ENCODE peak calls at places on chromosomes 1 and 21, in four cellular contexts. P, B, K and U are unnamed samples.
A peak's percentile ranks its signal among the peaks of the same experiment; 100 is the strongest.

GRCh38 chr1:237429252-237429651 is 387.3 kb downstream of the RYR2 start:
- DNase-seq in P (no peak), K (no peak), B (no peak), U (no peak)

GRCh38 chr1:226446058-226446457 is 38.2 kb upstream of the PARP1 start:
- DNase-seq in P (no peak), K (no peak), B (no peak), U (no peak)

GRCh38 chr1:109499661-109500536 is 6.0 kb downstream of the CYB561D1 start:
- DNase-seq in B (no peak), K (no peak), P (no peak), U (no peak)

GRCh38 chr1:222618880-222619321 is 1.0 kb downstream of the MIA3 start:
- DNase-seq in P (no peak), K (no peak), B (no peak), U (no peak)

GRCh38 chr1:226671268-226671667 is 67.8 kb downstream of the ITPKB start:
- DNase-seq in K (no peak), B (no peak), P (no peak), U (no peak)

GRCh38 chr1:226268421-226269124 is 40.4 kb downstream of the LIN9 start:
- DNase-seq in K (no peak), B (no peak), P (no peak), U (no peak)

GRCh38 chr1:214441119-214441518 is 110.3 kb downstream of the PTPN14 start:
- DNase-seq in P (no peak), K (no peak), B (no peak), U (no peak)

GRCh38 chr1:48077860-48078259 is 80.7 kb upstream of the TRABD2B start:
- DNase-seq in P (no peak), K (no peak), B (no peak), U (no peak)

GRCh38 chr1:235012436-235013210 is 116.0 kb downstream of the TOMM20 start:
- DNase-seq in B (no peak), K (no peak), P (peak; percentile 40), U (no peak)

GRCh38 chr1:81549588-81550127 is 251.1 kb upstream of the ADGRL2 start:
- DNase-seq in K (no peak), B (no peak), P (no peak), U (no peak)

DNA sequence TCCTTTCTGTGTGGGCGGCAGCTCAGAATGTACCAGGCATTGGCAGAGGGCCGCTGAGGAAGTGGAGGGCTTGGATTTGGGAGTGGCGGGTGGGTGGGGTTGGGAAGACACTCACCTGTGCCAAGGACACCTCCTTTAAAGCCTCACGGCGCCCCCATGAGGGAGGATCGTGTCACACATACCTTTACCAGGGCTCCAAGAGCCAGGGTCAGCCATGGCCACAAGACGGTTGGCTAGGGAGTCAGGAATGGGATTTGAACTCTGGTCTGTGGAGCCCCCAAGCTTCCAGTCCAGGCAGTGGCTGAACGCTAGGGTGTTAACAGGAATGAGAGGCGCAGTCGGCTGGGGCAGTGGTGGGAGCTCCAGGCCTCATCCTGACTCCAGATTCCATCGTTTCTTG is 4.6 kb downstream of the NBL1 start:
- DNase-seq in K (peak; percentile 58), P (no peak), B (peak; percentile 57), U (no peak)
- TF ChIP-seq CTCF in K (peak; percentile 43), P (peak; percentile 26), B (peak; percentile 59), U (peak; percentile 20)

DNA sequence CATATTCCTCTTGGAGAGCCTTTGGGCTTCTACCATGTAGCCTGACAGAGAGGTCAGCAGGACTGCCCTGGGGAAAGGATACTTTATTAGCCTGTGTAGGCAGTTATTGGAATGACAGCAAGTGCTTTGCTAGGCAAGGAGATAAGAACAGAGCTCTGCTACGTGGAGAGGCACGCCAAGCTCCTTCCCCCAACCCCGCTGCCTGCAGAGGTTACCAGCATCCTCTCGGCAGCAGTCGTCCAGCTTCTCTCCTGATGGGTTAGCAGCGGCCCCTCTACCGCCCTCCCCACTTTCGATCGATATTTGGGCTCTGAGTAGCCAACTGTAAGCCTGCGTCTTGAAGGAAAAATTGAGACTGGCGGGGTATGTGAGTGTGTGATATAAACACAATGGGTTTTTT is 122.3 kb downstream of the DHRS3 start:
- DNase-seq in P (no peak), K (no peak), B (no peak), U (no peak)
- H3K27ac ChIP-seq in P (no peak overlapping the region), K (peak overlapping the region; percentile 76), B (no peak overlapping the region), U (no peak overlapping the region)

DNA sequence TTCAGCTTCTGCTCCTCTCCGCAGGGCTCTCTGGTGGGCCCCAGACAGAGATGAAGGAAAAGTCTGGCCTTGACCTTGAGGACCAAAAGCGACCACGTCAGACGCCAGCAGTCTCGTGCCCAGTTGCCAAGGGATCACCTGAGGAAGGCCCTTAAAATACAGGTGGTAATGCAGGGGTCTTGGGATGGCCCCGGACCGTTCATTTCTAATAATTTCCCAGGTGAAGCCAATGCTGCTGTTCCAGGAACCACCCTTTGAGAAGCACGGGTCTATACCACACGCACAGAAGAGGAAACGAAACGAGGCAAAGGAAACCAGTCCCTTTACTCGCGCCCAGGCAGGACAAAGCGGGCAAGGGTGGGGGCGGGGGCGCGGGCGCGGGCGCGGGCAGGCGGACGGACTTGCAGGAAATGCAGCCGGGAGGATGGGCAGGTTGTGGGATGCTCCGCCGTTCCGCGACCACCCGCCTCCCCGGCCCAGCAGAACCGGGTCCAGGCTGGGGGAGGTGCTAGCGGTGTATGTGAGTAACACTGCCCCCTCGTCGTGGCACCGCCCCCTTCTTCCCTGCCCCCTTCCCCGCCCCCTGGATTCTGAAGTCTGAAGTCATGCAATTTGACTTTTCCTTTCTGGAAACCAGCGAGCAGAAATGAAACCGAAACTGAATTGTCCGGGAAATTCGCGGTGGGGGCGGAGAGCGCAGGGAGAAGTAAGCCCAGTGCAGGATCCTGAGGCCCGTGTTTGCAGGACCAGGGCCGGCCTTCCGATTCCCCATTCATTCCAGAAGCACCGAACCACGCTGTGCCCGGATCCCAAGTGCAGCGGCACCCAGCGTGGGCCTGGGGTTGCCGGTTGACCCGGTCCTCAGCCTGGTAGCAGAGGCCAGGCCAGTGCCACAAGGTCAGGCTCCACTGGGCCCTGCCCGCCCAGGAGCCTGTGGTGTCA is 5.8 kb upstream of the MX1 start:
- DNase-seq in P (peak; percentile 91), B (peak; percentile 23), K (peak; percentile 91), U (peak; percentile 85)
- TF ChIP-seq POLR2A in P (no peak), B (no peak), K (peak; percentile 34), U (peak; percentile 26)

DNA sequence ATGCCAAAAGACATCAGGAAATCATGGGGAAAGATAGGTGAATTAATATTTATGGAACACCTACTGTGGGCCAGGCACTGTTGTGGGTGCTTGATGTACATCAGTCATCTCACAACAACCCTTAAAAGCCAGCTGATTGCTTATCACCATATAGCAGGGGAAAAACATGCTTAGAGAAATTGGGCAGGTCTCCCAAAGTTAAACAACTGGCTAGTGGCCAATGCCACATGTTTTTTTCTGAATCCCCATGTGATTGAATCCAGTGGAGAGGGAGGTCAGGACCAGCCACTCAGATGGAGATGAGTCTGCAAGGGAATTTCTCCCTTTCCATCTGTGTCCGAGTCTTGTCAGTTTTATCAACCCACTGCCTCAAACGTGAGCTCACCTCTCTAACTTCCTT is 33.5 kb downstream of the UTP25 start:
- DNase-seq in P (no peak), B (no peak), K (no peak), U (no peak)
- TF ChIP-seq CTCF in P (no peak), B (no peak), K (no peak), U (no peak)

GRCh38 chr1:41370225-41370624 is 9.0 kb downstream of the FOXO6 start:
- DNase-seq in B (no peak), P (no peak), K (no peak), U (no peak)
- H3K27ac ChIP-seq in B (no peak overlapping the region), P (no peak overlapping the region), K (no peak overlapping the region), U (no peak overlapping the region)

DNA sequence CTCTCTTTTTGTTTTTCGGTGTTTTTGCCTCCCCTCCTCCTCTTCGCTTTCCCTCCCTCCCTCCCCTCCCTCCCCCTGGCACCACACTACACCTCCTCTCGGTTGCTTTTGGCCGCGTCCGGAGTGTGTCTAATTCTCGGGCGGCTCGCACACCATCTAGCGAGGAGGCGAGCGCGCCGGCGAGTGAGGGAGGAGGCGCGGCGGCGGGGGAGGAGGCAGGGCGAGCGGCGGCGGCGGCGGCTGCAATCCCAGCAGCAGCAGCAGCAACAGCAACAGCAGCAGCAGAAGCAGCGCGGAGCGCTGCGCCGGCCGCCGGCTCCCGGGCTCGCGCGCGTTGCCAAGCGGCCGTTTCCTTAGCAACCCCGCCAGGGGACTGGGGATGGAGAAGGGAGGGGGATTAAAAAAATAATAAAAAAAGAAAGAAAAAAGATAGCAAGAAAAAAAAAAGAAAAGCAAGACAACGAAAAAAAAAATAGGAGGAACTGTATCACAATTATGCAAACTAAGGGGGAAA is 408 bp upstream of the NEGR1 start:
- DNase-seq in B (no peak), K (peak; percentile 83), P (peak; percentile 87), U (peak; percentile 81)
- TF ChIP-seq POLR2A in B (no peak), K (peak; percentile 54), P (no peak), U (peak; percentile 41)

GRCh38 chr1:67577646-67578045 is 107.4 kb upstream of the GADD45A start:
- DNase-seq in P (no peak), K (no peak), B (no peak), U (no peak)
- TF ChIP-seq CTCF in P (no peak), K (no peak), B (no peak), U (no peak)